ENCODE peak calls at places on chromosomes 3 and 15, in five cellular contexts. C, M, I, E and Y are unnamed samples.

GRCh38 chr3:57184516-57184915 is 15.3 kb downstream of the HESX1 start:
- DNase-seq in C (peak; percentile 36), M (no peak), I (no peak), E (no peak), Y (no peak)

GRCh38 chr3:153673853-153674252 is 447.3 kb upstream of the ARHGEF26 start:
- DNase-seq in C (no peak), M (no peak), I (no peak), E (no peak), Y (no peak)

GRCh38 chr15:70049115-70049514 is 48.6 kb downstream of the TLE3 start:
- DNase-seq in C (no peak), M (no peak), I (no peak), E (no peak), Y (no peak)

GRCh38 chr3:78659386-78659987 is 1108.3 kb downstream of the ROBO1 start:
- DNase-seq in C (peak; percentile 21), M (peak; percentile 5), I (no peak), E (peak; percentile 29), Y (no peak)

GRCh38 chr3:184284696-184285095 is 8.9 kb downstream of the ECE2 start:
- DNase-seq in C (peak; percentile 91), M (peak; percentile 79), I (no peak), E (peak; percentile 58), Y (peak; percentile 62)

GRCh38 chr3:81891056-81891455 is 129.6 kb upstream of the GBE1 start:
- DNase-seq in C (no peak), M (no peak), I (no peak), E (no peak), Y (no peak)

GRCh38 chr15:81327526-81327925 is 3.6 kb upstream of the STARD5 start:
- DNase-seq in C (no peak), M (no peak), I (no peak), E (no peak), Y (peak; percentile 29)

GRCh38 chr15:89121414-89121813 is 33.2 kb downstream of the ABHD2 start:
- DNase-seq in C (no peak), M (no peak), I (no peak), E (peak; percentile 78), Y (no peak)

GRCh38 chr3:170724599-170724998 is 138.7 kb upstream of the SLC7A14 start:
- DNase-seq in C (no peak), M (no peak), I (no peak), E (no peak), Y (no peak)

GRCh38 chr3:140941090-140941433 is 574 bp upstream of the SLC25A36 start:
- DNase-seq in C (no peak), M (no peak), I (no peak), E (no peak), Y (no peak)

GRCh38 chr3:8765528-8765927 is 3.9 kb downstream of the OXTR start:
- DNase-seq in C (no peak), M (no peak), I (no peak), E (no peak), Y (no peak)

GRCh38 chr3:72317491-72317890 is 530.8 kb downstream of the SHQ1 start:
- DNase-seq in C (no peak), M (no peak), I (no peak), E (no peak), Y (no peak)

DNA sequence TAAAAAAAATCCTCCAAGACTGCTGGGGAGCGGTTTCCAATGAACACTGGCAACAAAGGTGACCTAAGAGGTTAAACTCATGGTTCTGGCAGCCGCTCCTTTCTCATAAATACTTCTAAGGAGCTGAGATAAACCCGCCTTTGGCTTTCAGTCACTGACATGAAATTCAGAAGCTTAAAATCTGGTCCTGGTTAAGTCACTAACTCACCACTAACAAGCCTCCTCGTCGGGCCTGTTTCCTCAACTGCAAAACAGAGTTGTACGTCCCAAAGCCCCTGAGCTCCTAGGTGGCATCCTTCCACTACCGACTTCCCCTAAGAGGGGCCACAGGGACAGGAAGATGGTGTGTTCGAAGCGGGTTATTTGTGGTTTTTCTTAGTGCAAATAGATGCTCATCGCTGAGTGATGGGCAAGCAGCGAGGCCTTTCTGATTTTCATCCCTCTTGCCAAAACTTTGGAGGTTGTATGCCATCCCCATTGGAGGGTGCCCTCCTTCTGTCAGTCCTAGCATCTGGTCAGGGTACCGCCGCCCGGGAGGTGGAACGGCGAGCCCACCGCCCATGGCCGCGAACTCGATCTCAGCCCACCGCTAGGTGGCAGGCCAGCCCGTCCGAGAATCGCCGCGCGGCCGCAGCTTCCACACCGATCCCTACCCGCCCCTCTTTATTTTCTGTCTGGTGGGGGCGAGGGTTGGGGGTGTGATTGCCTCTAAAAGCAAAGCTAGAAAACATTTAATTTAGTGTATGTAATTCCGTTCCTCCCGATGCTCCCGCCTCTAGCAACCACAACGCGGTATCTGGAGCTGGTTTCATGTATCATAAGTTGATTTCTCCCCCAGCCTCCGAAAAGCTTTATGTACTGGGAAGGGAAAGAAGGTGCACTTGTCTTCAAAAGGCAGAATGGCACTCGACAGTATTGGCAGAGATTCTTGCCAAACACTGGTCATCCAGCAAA is 4.5 kb downstream of the BCL6 start:
- DNase-seq in C (peak; percentile 85), M (peak; percentile 70), I (no peak), E (no peak), Y (peak; percentile 45)
- TF ChIP-seq GABPA in C (no peak), M (no peak), I (no peak), E (no peak), Y (no peak)

GRCh38 chr3:159634414-159634813 is 354.2 kb upstream of the IL12A start:
- DNase-seq in C (no peak), M (no peak), I (no peak), E (no peak), Y (no peak)

GRCh38 chr3:159640220-159640619 is 348.4 kb upstream of the IL12A start:
- DNase-seq in C (no peak), M (no peak), I (no peak), E (no peak), Y (no peak)

GRCh38 chr3:159635047-159635641 is 353.5 kb upstream of the IL12A start:
- DNase-seq in C (no peak), M (no peak), I (no peak), E (no peak), Y (no peak)

GRCh38 chr3:159632847-159633246 is 355.8 kb upstream of the IL12A start:
- DNase-seq in C (no peak), M (no peak), I (no peak), E (no peak), Y (no peak)

DNA sequence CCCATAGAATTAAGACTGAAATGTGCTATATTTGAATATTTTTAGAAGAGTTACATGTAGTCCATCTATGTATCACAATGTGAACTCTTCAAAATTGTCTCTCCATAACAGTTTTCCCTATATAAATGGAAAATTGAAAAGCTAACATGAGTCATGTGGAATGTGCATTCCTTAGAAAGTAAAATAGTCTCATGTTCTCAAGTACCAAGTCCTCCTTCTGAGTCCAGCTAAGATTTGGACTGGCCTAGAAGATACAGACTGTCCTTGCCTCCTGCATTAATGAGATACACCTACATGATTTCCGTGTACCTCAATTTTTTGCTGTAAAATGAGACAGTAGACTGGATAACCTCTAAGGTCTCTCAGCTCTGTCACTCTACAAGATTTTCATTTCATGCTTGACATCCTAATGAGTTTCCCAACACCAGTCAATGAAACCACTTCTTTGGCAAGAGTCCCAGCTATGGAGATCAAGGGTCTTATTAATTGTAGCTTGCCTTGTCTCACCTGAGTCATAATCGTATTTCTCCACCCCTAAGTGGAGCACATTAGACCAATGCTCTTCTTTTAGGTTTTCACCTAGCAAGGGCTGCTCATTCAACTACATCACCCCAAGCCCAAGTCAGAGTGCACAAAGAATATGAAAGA is 350.6 kb upstream of the IL12A start:
- DNase-seq in C (no peak), M (no peak), I (no peak), E (no peak), Y (no peak)
- TF ChIP-seq GABPA in C (no peak), M (no peak), I (no peak), E (no peak), Y (no peak)

GRCh38 chr3:13661121-13661520 is 112.2 kb downstream of the FBLN2 start:
- DNase-seq in C (peak; percentile 66), M (no peak), I (no peak), E (no peak), Y (no peak)

GRCh38 chr3:13659221-13659969 is 110.5 kb downstream of the FBLN2 start:
- DNase-seq in C (no peak), M (no peak), I (no peak), E (no peak), Y (no peak)

GRCh38 chr3:13662238-13662847 is 113.4 kb downstream of the FBLN2 start:
- DNase-seq in C (no peak), M (peak; percentile 91), I (no peak), E (no peak), Y (no peak)

GRCh38 chr3:13658681-13659080 is 109.8 kb downstream of the FBLN2 start:
- DNase-seq in C (no peak), M (no peak), I (no peak), E (no peak), Y (no peak)

DNA sequence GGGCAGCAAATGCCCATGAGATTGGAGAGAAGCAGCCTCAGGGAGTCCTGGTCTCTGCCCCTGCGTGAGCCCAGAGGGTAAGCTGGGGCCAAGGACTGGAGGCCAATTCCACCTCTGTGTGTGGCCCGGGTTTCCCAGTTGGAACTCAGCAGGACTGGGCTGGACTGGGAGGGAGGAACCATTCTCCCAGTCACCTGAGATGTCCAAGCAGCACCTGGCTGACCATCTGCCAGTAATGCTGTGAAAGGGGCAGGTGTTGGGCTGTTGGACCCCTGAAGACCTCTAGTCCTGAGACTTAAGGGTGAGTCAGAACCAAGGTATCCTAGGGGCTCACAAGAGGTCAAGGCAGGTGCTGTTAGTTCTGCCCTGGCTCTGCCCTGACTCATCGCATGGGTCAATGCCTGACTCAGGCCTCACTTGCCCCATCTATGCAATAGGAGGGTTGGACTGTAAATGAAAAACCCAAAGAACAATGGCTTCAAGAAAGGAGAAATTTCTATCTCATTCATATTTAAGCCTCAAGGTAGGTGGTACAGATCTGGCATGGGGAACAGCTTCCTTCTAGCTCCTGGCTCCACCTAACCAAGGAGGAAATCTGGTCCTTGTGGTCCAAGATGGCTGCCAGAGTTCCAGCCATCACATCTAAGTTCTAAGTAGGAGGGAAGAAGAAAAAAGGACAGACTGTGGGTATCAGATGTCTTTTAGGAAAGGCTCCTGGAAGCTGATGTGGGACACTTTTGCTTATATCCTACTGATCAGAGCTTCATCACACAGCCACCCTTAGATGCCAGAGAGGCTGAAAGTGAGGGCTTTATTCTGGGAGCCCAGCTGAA is 111.3 kb downstream of the FBLN2 start:
- DNase-seq in C (no peak), M (no peak), I (no peak), E (no peak), Y (no peak)
- TF ChIP-seq GABPA in C (no peak), M (no peak), I (no peak), E (no peak), Y (no peak)

GRCh38 chr3:137103739-137104138 is 146.0 kb downstream of the IL20RB start:
- DNase-seq in C (no peak), M (no peak), I (no peak), E (no peak), Y (no peak)

GRCh38 chr3:137100326-137100725 is 142.5 kb downstream of the IL20RB start:
- DNase-seq in C (no peak), M (no peak), I (no peak), E (no peak), Y (no peak)

GRCh38 chr3:137097852-137098251 is 140.1 kb downstream of the IL20RB start:
- DNase-seq in C (no peak), M (no peak), I (no peak), E (no peak), Y (no peak)

GRCh38 chr3:137099336-137099735 is 141.6 kb downstream of the IL20RB start:
- DNase-seq in C (no peak), M (no peak), I (no peak), E (no peak), Y (no peak)
- TF ChIP-seq GABPA in C (no peak), M (no peak), I (no peak), E (no peak), Y (no peak)